ENCODE peak calls at places on chromosome 19, in five cellular contexts. X is PC-3; Q is mesenchymal stem cell; G is left ventricle myocardium inferior; K is naive thymus-derived CD4-positive, alpha-beta T cell. F is an unnamed sample. For H3K9me3, the result is how much of the 10 kb centered on the place peaks cover.

GRCh38 chr19:6677924-6678689 is 8.1 kb upstream of the TNFSF14 start:
- DNase-seq in X (no peak), Q (no peak), G (no peak), K (no peak), F (no peak)

GRCh38 chr19:33171222-33171795 is 22.8 kb upstream of the LRP3 start:
- DNase-seq in X (no peak), Q (no peak), G (no peak), K (no peak), F (no peak)

GRCh38 chr19:46926201-46927071 is 65.6 kb downstream of the ARHGAP35 start:
- DNase-seq in X (peak), Q (no peak), G (no peak), K (no peak), F (no peak)

GRCh38 chr19:2482354-2483038 is 6.6 kb downstream of the GADD45B start:
- DNase-seq in X (no peak), Q (no peak), G (no peak), K (no peak), F (no peak)

GRCh38 chr19:16315825-16316505 is 8.7 kb upstream of the KLF2 start:
- DNase-seq in X (peak), Q (peak), G (peak), K (no peak), F (no peak)

GRCh38 chr19:11821474-11821873 is 7.4 kb downstream of the ZNF440 start:
- DNase-seq in X (peak), Q (no peak), G (no peak), K (no peak), F (no peak)

GRCh38 chr19:12364391-12365093 is 941 bp downstream of the ZNF442 start:
- DNase-seq in X (no peak), Q (peak), G (peak), K (no peak), F (no peak)

GRCh38 chr19:13207237-13208130 is 57.3 kb downstream of the IER2 start:
- DNase-seq in X (no peak), Q (no peak), G (peak), K (no peak), F (no peak)

GRCh38 chr19:5691205-5691929 is 1.3 kb downstream of the RPL36 start:
- DNase-seq in X (peak), Q (peak), G (peak), K (no peak), F (no peak)

GRCh38 chr19:2561895-2562294 is 86.0 kb downstream of the GADD45B start:
- DNase-seq in X (no peak), Q (no peak), G (peak), K (peak), F (peak)

GRCh38 chr19:39805120-39805519 is 26.5 kb downstream of the LEUTX start:
- DNase-seq in X (no peak), Q (no peak), G (peak), K (no peak), F (no peak)

GRCh38 chr19:13036366-13036976 is 41.2 kb downstream of the NFIX start:
- DNase-seq in X (peak), Q (no peak), G (no peak), K (no peak), F (no peak)

GRCh38 chr19:1503089-1503924 is 9.5 kb downstream of the ADAMTSL5 start:
- DNase-seq in X (peak), Q (no peak), G (no peak), K (peak), F (no peak)

GRCh38 chr19:42069619-42070293 is at the start of gene GRIK5:
- DNase-seq in X (no peak), Q (no peak), G (no peak), K (no peak), F (no peak)

DNA sequence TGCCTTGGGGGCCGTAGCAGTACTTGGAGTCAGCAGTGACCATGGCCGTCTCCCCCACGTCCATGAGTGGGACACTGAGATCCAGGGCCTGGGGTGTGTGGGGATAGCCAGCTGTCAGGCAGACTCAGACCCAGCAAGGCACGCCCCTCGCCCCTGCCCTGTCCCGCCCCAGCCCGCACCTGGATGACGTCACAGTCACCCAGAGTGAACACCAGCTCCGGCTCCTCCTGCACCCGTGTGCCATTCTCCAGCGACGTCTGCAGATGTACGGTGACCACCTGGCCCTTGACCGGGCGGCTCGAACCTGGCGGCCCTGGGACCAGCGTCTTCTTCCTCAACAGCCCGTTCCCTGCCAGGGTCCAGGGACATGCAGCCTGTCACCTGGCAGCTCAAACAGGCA is 4.0 kb downstream of the FKBP8 start:
- DNase-seq in X (no peak), Q (no peak), G (no peak), K (no peak), F (no peak)
- H3K27ac ChIP-seq in X (no peak), Q (no peak), G (no peak), K (no peak), F (no peak)

GRCh38 chr19:56477429-56478338 is 539 bp upstream of the ZNF667 start:
- DNase-seq in X (peak), Q (peak), G (peak), K (peak), F (peak)
- H3K9me3 ChIP-seq in X (half or more), Q (under half), G (under half), K (half or more), F (under half)

DNA sequence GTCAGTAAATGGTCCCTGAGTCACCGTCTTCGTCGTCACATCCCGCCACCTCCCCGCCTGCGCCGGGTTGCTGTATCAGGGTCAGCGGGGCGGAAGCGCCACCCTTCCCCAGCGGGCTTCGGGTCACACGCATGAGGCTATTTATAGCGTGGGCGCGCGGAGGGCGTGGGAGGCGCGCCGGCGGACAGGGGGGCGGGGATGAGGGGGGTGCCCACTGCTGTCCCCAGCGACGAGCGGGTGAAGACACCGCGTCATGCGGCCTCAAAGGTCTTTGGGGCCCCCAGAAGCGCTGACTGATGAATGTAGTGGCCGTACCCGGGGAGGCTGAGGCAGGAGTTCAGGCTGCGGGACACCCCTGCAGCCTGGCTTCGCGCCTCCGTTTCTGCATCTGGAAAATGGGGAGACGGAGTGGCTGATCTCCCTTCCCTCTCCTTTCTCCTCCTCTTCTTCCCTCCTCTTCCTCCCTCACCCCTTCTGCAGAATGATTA is 7.9 kb downstream of the UNC13A start:
- DNase-seq in X (peak), Q (peak), G (peak), K (no peak), F (no peak)
- H3K27ac ChIP-seq in X (no peak), Q (no peak), G (peak), K (no peak), F (no peak)

DNA sequence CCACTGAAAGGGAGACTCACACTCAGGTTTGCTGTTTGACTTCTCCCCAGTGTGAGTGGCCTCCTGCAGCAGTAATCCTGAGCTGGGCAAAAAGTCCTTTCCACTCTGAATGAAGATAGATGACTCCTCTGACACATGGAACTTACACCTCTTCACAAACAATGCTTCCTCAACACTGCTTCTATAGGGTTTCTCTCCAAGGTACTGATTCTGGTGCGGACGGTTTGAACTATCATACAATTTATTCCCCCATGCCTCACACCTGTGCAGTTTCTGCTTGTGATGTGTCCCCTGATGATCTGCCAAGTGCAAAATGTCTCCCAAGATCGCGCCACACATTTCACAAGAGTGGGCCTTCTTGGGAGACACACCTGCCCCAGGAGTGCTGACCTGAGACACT is 7.6 kb downstream of the ZNF418 start:
- DNase-seq in X (no peak), Q (no peak), G (no peak), K (no peak), F (no peak)
- H3K9me3 ChIP-seq in X (half or more), Q (half or more), G (half or more), K (half or more), F (under half)

F was measured in RWPE2.